ENCODE peak calls at places on chromosome 1, in four cellular contexts. G is psoas muscle, W is endodermal cell, J is HCT116. V is an unnamed sample. For H3K27me3, the result is how much of the 10 kb centered on the place peaks cover.

GRCh38 chr1:216691710-216692109 is 31.5 kb downstream of the ESRRG start:
- DNase-seq in G (no peak), W (no peak), J (no peak), V (no peak)

GRCh38 chr1:201713093-201713810 is 115.7 kb upstream of the IPO9 start:
- DNase-seq in G (peak), W (peak), J (peak), V (no peak)

GRCh38 chr1:6448749-6449631 is 17.0 kb downstream of the TNFRSF25 start:
- DNase-seq in G (no peak), W (peak), J (no peak), V (no peak)

GRCh38 chr1:25723250-25723880 is 76.6 kb upstream of the SELENON start:
- DNase-seq in G (no peak), W (no peak), J (no peak), V (no peak)

GRCh38 chr1:223177681-223178080 is 34.6 kb upstream of the TLR5 start:
- DNase-seq in G (no peak), W (no peak), J (no peak), V (no peak)

GRCh38 chr1:6599141-6599975 is 3.3 kb downstream of the KLHL21 start:
- DNase-seq in G (peak), W (no peak), J (no peak), V (peak)

GRCh38 chr1:178528219-178528962 is 15.5 kb downstream of the TEX35 start:
- DNase-seq in G (no peak), W (peak), J (no peak), V (no peak)

GRCh38 chr1:98556521-98557158 is 104.9 kb upstream of the SNX7 start:
- DNase-seq in G (no peak), W (no peak), J (peak), V (no peak)

GRCh38 chr1:6459850-6460265 is 6.1 kb downstream of the TNFRSF25 start:
- DNase-seq in G (no peak), W (no peak), J (no peak), V (peak)

GRCh38 chr1:25174730-25175612 is 57.3 kb downstream of the SYF2 start:
- DNase-seq in G (no peak), W (no peak), J (no peak), V (no peak)

DNA sequence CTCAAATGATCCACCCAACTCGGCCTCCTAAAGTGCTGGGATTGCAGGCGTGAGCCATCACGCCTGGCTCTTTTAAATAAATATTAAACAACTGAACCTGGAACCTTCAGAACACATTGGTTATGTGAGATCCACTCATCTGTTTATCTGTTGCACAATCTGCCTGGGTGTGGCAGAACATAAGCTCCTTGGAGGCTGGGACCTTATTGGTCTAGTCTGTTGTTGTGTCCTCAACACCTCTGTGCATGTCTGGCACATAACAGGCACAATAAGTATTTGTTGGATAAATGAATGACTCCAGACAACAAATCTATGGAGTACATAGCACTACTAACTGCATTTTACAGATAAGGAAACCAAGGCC is 4.1 kb upstream of the NBL1 start:
- DNase-seq in G (no peak), W (no peak), J (no peak), V (no peak)
- H3K27me3 ChIP-seq in G (under half), W (under half), J (under half), V (under half)

GRCh38 chr1:156014829-156015228 is 5.9 kb downstream of the SSR2 start:
- DNase-seq in G (no peak), W (peak), J (no peak), V (no peak)

GRCh38 chr1:156009404-156009803 is 11.3 kb downstream of the SSR2 start:
- DNase-seq in G (no peak), W (no peak), J (no peak), V (no peak)

GRCh38 chr1:156006666-156007376 is 13.9 kb downstream of the SSR2 start:
- DNase-seq in G (no peak), W (no peak), J (no peak), V (no peak)

GRCh38 chr1:156012051-156012817 is 8.5 kb downstream of the SSR2 start:
- DNase-seq in G (no peak), W (no peak), J (no peak), V (no peak)
- TF ChIP-seq CTCF in G (no peak), W (peak), J (no peak), V (no peak)

DNA sequence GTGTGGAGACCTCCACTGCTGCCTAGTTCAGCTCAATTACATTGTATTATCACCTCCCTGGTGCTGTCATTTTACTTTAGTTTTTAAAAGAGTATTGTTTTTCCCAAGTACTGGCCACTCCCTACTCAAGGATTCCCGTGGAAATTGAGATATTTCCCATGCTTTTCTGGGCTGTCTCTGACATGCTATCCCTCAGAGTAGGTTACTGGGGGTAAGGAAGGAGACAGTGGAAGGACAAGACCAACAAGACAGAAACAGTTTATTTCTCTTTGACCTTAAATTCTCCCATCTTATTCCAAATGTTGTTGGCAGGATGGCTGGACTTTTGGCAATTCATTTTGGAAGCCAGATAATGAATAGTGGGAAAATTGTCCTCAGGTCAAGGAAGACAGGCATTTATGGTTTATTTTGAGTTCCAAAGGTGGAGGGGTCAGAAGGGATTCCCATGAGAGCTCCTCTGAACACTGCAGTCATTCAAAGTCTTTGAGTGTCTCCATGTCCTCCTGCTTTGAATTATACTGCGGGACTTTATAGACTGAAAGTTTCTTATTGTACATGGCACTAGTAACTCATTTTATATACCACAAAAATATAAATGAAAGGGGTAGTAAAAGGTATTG is 20.3 kb downstream of the RGS5 start:
- DNase-seq in G (no peak), W (no peak), J (no peak), V (no peak)
- H3K27me3 ChIP-seq in G (under half), W (under half), J (under half), V (under half)

GRCh38 chr1:72034827-72035226 is 247.5 kb downstream of the NEGR1 start:
- DNase-seq in G (no peak), W (no peak), J (no peak), V (no peak)

DNA sequence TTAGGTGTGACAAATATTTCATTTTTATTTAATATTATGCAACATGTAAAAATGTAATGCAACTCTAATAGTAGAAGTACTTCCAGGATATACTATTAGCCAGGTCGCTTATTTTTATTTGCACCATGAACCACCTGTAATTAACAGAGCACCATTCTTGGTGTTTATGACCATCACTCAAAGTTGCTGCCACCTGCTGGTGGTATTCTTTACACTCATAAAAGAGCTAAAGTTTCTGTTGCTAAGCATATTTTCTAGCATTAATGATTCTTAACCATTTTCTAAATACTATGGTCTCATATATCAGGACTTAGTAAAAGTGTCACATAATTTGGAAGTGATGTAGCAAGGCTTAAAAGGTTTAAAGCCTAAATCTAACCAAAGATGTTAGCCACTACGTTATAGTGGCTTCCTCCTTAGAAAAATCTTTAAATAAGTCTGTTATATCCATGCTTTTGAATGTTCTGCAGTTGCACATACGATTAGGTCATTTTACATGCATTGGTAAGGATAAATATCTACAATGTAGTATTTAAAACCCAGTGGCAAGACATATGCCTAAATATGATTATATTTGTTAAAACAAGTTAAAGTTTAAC is 244.5 kb downstream of the NEGR1 start:
- DNase-seq in G (no peak), W (peak), J (peak), V (no peak)
- TF ChIP-seq CTCF in G (no peak), W (peak), J (no peak), V (no peak)

DNA sequence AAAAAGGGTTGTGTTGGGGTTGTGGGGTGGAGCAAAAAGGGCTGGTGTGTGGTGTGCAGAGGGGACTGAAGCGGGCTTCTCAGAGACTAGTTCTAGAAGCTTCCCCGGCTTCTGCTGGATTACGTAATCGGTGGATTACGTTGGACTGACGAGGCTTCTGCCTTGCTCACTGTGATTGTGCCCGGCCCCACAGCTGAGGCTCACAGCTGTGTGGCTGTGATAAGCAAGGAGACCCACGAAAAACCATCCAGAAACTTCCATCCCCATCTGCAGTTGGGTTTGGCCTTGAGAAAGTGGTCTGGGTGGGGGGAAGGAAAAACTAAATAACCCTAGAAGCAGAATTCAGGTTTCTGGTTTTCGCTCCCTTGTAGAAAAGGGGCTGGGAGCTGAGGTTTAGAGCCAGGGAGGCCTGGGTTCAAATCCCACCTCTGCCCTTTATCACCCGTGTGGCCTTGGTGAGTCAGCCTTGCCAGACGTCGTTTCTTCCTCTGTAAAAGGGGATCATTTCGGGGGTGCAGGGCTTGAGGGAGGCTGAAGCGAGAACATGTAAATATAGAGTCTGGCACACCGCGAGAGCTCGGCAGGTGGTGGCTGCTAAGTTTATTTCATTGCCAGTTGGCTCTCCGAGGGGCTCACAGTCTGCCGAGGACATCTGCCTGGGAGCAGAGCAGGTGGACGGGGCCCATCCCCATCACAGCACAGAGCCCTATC is 30.4 kb upstream of the DISP3 start:
- DNase-seq in G (no peak), W (no peak), J (no peak), V (no peak)
- H3K27me3 ChIP-seq in G (under half), W (under half), J (under half), V (under half)

DNA sequence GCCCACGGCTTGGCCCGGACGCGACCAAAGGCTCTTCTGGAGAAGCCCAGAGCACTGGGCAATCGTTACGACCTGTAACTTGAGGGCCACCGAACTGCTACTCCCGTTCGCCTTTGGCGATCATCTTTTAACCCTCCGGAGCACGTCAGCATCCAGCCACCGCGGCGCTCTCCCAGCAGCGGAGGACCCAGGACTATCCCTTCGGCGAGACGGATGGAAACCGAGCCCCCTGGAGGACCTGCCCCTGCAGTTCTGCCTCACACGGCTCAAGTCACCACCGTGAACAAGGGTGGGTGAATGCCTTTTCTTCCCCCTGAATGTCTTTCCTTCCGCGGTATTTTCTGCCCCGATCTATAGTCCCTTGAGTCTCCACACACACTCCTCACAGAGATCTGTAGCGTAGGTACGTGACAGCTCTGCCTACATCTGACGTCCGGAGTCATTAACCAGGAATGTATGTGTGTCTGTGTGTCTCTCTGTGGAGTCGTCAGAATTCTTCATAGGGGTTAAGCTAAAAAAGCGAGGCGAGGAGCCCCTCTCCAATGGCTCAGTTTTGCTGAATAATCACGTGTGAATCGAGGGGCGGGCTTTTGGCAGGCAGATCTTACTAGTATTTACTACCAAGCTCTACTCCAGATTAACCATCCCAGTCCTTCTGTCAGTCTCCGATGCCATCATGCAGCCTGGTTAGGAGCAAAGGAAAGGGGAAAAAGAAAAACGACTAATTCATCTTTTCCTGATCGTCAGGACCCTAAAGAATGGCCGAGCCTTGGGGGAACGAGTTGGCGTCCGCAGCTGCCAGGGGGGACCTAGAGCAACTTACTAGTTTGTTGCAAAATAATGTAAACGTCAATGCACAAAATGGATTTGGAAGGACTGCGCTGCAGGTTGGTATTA is at the start of gene CDKN2C:
- DNase-seq in G (peak), W (peak), J (no peak), V (peak)
- TF ChIP-seq CTCF in G (no peak), W (peak), J (no peak), V (no peak)

GRCh38 chr1:12541274-12542137 is 76.5 kb downstream of the DHRS3 start:
- DNase-seq in G (peak), W (peak), J (no peak), V (no peak)
- H3K27me3 ChIP-seq in G (under half), W (under half), J (under half), V (under half)

GRCh38 chr1:40384887-40385286 is 11.4 kb downstream of the SMAP2 start:
- DNase-seq in G (no peak), W (no peak), J (no peak), V (no peak)

GRCh38 chr1:40383095-40383487 is 9.6 kb downstream of the SMAP2 start:
- DNase-seq in G (no peak), W (peak), J (no peak), V (no peak)

GRCh38 chr1:40385437-40386310 is 12.1 kb downstream of the SMAP2 start:
- DNase-seq in G (no peak), W (no peak), J (no peak), V (peak)

GRCh38 chr1:40383488-40384412 is 10.2 kb downstream of the SMAP2 start:
- DNase-seq in G (no peak), W (no peak), J (no peak), V (no peak)

GRCh38 chr1:40384413-40384762 is 10.9 kb downstream of the SMAP2 start:
- DNase-seq in G (no peak), W (no peak), J (no peak), V (no peak)
- TF ChIP-seq CTCF in G (no peak), W (no peak), J (no peak), V (no peak)

GRCh38 chr1:241265428-241265827 is 91.6 kb downstream of the RGS7 start:
- DNase-seq in G (no peak), W (no peak), J (no peak), V (no peak)
- H3K27me3 ChIP-seq in G (under half), W (under half), J (under half), V (under half)